ENCODE peak calls at places on chromosome 16, in five cellular contexts. M is stomach; O is CD8-positive, alpha-beta T cell; G is PC-3; D is BE2C. T is an unnamed sample.

GRCh38 chr16:11175106-11175795 is 80.8 kb downstream of the SOCS1 start:
- DNase-seq in M (no peak), O (no peak), G (no peak), D (no peak), T (no peak)

GRCh38 chr16:54934536-54935410 is 4.1 kb downstream of the IRX5 start:
- DNase-seq in M (no peak), O (no peak), G (no peak), D (no peak), T (peak; percentile 52)

GRCh38 chr16:79071424-79071823 is 529.1 kb downstream of the MAF start:
- DNase-seq in M (no peak), O (no peak), G (no peak), D (no peak), T (peak; percentile 80)

GRCh38 chr16:23274968-23275367 is 27.1 kb upstream of the SCNN1B start:
- DNase-seq in M (no peak), O (no peak), G (peak; percentile 27), D (no peak), T (peak; percentile 35)

GRCh38 chr16:3884398-3884797 is 3.9 kb upstream of the CREBBP start:
- DNase-seq in M (no peak), O (no peak), G (no peak), D (no peak), T (no peak)

GRCh38 chr16:77987772-77988171 is 34.6 kb upstream of the CLEC3A start:
- DNase-seq in M (no peak), O (no peak), G (no peak), D (no peak), T (no peak)

GRCh38 chr16:86286991-86287640 is 223.2 kb upstream of the FOXF1 start:
- DNase-seq in M (no peak), O (no peak), G (no peak), D (no peak), T (no peak)

GRCh38 chr16:4293822-4294457 is 21.1 kb upstream of the TFAP4 start:
- DNase-seq in M (peak; percentile 58), O (no peak), G (peak; percentile 32), D (peak; percentile 85), T (peak; percentile 40)

GRCh38 chr16:17544785-17545184 is 74.0 kb upstream of the XYLT1 start:
- DNase-seq in M (no peak), O (no peak), G (no peak), D (peak; percentile 18), T (no peak)

DNA sequence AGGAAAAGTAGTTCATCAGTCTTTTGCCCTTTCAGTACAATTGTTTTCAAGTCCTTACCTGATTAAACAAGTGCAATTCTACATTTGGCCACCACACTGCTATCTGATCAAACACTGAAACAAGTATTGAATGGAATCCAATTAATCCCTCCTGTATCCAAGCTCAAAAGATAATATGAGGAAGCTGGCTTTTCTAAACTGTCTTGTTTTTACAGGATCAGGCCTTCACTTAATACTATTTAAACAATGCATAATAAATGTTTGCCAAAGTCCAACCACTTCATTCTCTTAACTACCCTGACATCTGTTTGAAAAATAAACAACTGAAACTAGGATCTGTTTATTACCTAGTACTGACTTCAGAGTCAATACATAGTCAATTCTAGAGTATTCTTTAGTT is 131.6 kb downstream of the MRTFB start:
- DNase-seq in M (no peak), O (no peak), G (peak; percentile 19), D (no peak), T (peak; percentile 44)
- TF ChIP-seq CTCF in M (peak; percentile 51), O (no peak), G (peak; percentile 48), D (peak; percentile 49), T (peak; percentile 34)

DNA sequence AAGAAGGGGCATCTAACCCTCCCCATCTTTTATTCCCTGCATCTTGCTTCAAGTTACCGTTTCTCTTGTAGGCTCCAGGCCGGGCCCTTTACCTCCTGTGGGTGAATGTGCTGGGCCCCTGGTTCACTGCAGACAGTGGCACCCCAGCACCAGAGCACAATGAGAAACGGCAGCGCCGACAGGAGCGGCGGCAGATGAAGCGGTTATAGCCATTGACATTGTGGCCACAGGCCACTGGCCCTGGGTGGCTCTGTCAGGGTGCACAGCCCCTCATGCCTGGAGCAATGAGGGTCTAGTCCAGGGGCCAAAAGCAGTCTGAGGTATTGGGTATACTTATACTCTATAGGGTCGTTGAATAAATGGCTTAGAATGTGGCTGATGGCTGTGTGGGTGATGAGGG is 2.0 kb downstream of the TMEM208 start:
- DNase-seq in M (no peak), O (no peak), G (no peak), D (no peak), T (no peak)
- H3K36me3 ChIP-seq in M (peaks cover 60% of the 10 kb centered on the region), O (peaks cover 22% of the 10 kb centered on the region), G (peaks cover 18% of the 10 kb centered on the region), D (peaks cover 39% of the 10 kb centered on the region), T (peaks cover 23% of the 10 kb centered on the region)

DNA sequence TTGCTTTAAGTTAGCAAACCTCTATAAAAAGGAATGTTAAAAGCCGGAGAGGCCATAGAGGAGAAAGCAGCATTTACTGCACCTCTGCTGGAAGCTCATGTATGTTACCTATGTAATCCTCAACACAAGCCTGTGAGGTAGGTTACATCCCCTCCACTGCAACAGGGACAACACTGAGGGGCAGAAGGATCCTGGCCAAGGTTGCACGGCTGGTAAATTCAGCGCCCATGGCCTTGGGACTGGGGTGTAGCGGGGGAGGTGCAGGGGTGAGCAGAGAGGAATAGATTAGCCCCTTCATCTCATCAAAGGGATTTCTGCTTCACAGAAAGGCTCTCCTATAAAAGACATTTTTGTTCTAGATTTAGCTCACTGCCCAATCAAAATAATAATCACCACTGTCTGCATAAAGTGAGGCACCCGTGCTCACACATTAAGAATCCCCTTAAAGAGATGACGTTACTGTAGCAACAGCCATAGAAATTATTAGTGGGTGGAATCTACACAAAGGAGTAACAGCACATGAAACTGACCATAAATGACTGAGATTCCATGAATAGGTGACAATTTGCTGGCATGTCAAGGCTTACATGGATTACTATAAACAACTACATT is 3.3 kb downstream of the ZCCHC14 start:
- DNase-seq in M (no peak), O (no peak), G (no peak), D (no peak), T (no peak)
- H3K4me3 ChIP-seq in M (no peak overlapping the region), O (peak overlapping the region; percentile 70), G (peak overlapping the region; percentile 73), D (peak overlapping the region; percentile 68), T (no peak overlapping the region)

GRCh38 chr16:398551-399277 is 1.7 kb downstream of the NME4 start:
- DNase-seq in M (no peak), O (no peak), G (no peak), D (no peak), T (no peak)

GRCh38 chr16:396605-397004 is 394 bp upstream of the NME4 start:
- DNase-seq in M (no peak), O (no peak), G (peak; percentile 54), D (peak; percentile 68), T (peak; percentile 18)

GRCh38 chr16:399278-400019 is 2.2 kb upstream of the DECR2 start:
- DNase-seq in M (no peak), O (no peak), G (no peak), D (no peak), T (no peak)

GRCh38 chr16:397135-397661 is at the start of gene NME4:
- DNase-seq in M (no peak), O (peak; percentile 60), G (peak; percentile 14), D (peak; percentile 69), T (no peak)

DNA sequence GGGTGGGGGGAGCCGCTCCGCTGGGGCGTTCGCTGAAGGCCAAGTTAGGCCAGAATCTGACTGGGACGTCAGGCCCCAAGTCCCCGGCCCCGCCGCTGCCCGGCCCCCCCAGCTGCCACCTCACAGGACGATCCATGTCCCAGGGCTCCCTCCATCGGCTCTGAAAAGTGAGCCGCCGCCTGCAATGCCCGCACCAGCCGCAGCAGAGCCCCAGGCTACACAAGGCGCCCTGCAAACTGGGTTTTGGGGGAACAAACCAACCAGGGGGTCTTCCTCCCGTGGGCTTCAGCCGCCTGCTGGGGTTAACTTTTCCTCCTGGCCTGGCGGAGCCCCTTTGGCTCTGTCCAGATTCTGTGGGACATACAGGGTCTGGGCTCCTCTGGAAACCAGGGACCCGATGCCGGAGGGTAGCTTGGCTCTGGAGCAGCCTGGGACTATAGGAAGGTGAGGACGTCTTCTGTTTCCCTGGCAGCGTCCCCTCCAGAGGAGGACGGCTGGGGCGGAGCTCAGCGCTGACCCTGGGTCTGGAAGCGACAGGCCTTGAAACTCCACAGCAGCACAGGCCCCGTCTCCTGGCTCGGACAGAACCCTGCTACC is 835 bp downstream of the NME4 start:
- DNase-seq in M (peak; percentile 82), O (no peak), G (peak; percentile 57), D (peak; percentile 88), T (peak; percentile 28)
- TF ChIP-seq CTCF in M (peak; percentile 49), O (no peak), G (peak; percentile 29), D (peak; percentile 39), T (peak; percentile 43)

DNA sequence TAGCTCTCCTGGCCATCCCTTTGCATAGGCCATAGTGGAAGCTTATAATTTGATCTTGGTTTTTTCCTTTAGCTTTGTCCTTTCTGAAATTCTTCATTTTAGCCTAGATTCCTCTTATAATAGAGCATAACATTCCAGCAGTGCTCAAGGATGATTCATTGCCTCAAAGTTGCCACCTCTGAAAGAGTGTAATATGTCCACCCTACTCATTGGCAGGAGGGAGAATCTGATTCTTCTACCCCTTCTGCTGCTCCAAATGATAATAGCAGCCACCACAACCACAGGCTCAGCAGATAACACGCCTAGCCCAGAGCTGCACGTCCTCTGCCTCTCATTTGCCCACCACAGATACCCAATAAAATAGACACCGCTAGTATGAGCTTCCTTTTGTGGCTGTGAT is 337.4 kb upstream of the HSBP1 start:
- DNase-seq in M (no peak), O (no peak), G (no peak), D (no peak), T (peak; percentile 13)
- H3K36me3 ChIP-seq in M (no peaks in the 10 kb centered on the region), O (no peaks in the 10 kb centered on the region), G (no peaks in the 10 kb centered on the region), D (no peaks in the 10 kb centered on the region), T (no peaks in the 10 kb centered on the region)

DNA sequence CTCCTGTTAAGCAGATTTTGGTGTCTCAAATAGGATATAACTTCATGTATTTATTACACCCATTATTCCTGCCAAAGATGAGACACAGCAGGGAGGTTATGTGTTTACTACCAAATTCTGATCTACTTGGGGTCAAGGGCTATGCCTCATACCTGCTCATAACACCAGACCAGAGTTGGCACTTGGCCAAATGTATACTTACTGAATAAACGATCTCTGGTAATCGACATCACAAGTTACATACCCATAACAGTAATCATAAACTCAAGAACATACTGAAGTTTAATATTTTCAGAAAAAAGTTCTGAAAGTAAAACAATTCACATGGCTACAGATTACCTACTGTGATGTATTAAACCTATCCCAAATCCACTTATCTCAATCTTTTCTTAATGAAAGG is 2.9 kb downstream of the TMEM170A start:
- DNase-seq in M (no peak), O (no peak), G (no peak), D (no peak), T (no peak)
- H3K4me3 ChIP-seq in M (no peak overlapping the region), O (no peak overlapping the region), G (no peak overlapping the region), D (no peak overlapping the region), T (no peak overlapping the region)

T was measured in bronchial epithelial cell.